ENCODE peak calls at places on chromosomes 16 and 17, in five cellular contexts. N, K, T, S and A are unnamed samples.

GRCh38 chr16:48365030-48365600 is 20.1 kb downstream of the SIAH1 start:
- DNase-seq in N (no peak), K (no peak), T (no peak), S (no peak), A (peak)

GRCh38 chr17:62064791-62065563 is at the start of gene MED13:
- DNase-seq in N (no peak), K (no peak), T (peak), S (peak), A (peak)

GRCh38 chr16:73565263-73565662 is 517.3 kb upstream of the ZFHX3 start:
- DNase-seq in N (no peak), K (no peak), T (no peak), S (peak), A (no peak)

GRCh38 chr16:59259964-59260348 is 525.8 kb upstream of the GOT2 start:
- DNase-seq in N (no peak), K (no peak), T (no peak), S (no peak), A (no peak)

GRCh38 chr16:88672776-88673175 is 9.9 kb upstream of the MVD start:
- DNase-seq in N (no peak), K (no peak), T (no peak), S (no peak), A (no peak)

GRCh38 chr17:43860077-43860725 is 13.2 kb downstream of the CD300LG start:
- DNase-seq in N (no peak), K (no peak), T (no peak), S (no peak), A (no peak)

GRCh38 chr17:41678907-41679739 is 9.6 kb upstream of the EIF1 start:
- DNase-seq in N (no peak), K (peak), T (no peak), S (peak), A (peak)

GRCh38 chr17:68057531-68057952 is 22.0 kb downstream of the KPNA2 start:
- DNase-seq in N (no peak), K (no peak), T (no peak), S (peak), A (peak)

GRCh38 chr17:27982688-27983087 is 59.8 kb upstream of the NLK start:
- DNase-seq in N (no peak), K (no peak), T (no peak), S (no peak), A (no peak)

GRCh38 chr16:89695875-89696597 is 5.5 kb downstream of the SPATA2L start:
- DNase-seq in N (no peak), K (no peak), T (no peak), S (no peak), A (no peak)

GRCh38 chr17:28133562-28133970 is 91.1 kb downstream of the NLK start:
- DNase-seq in N (no peak), K (no peak), T (no peak), S (peak), A (no peak)

GRCh38 chr17:20944014-20944905 is 98.6 kb downstream of the USP22 start:
- DNase-seq in N (no peak), K (peak), T (no peak), S (no peak), A (peak)

GRCh38 chr16:85627102-85627834 is 14.1 kb downstream of the GSE1 start:
- DNase-seq in N (no peak), K (no peak), T (no peak), S (no peak), A (no peak)